ENCODE peak calls at places on chromosomes 13 and 19, in six cellular contexts. M, V, X, Q, N and E are unnamed samples.

GRCh38 chr13:35723820-35724219 is 247.3 kb upstream of the MAB21L1 start:
- DNase-seq in M (no peak), V (no peak), X (no peak), Q (peak; percentile 88), N (peak; percentile 22), E (no peak)

GRCh38 chr13:98416408-98416807 is 160.5 kb downstream of the STK24 start:
- DNase-seq in M (peak; percentile 92), V (no peak), X (no peak), Q (no peak), N (no peak), E (no peak)

GRCh38 chr13:66805657-66806056 is 424.5 kb downstream of the PCDH9 start:
- DNase-seq in M (peak; percentile 38), V (peak; percentile 3), X (no peak), Q (peak; percentile 7), N (no peak), E (no peak)

GRCh38 chr13:27022571-27023311 is 148.9 kb downstream of the USP12 start:
- DNase-seq in M (peak; percentile 78), V (no peak), X (no peak), Q (peak; percentile 87), N (peak; percentile 46), E (no peak)

GRCh38 chr13:85068231-85068630 is 731.0 kb downstream of the SLITRK6 start:
- DNase-seq in M (no peak), V (no peak), X (no peak), Q (no peak), N (no peak), E (no peak)

GRCh38 chr19:7917292-7918061 is 2.7 kb upstream of the SNAPC2 start:
- DNase-seq in M (peak; percentile 75), V (peak; percentile 72), X (peak; percentile 51), Q (peak; percentile 61), N (no peak), E (no peak)

GRCh38 chr13:101751488-101751887 is 299.0 kb downstream of the ITGBL1 start:
- DNase-seq in M (peak; percentile 92), V (peak; percentile 83), X (no peak), Q (peak; percentile 76), N (peak; percentile 34), E (no peak)

GRCh38 chr13:64648293-64648692 is 2581.8 kb downstream of the PCDH9 start:
- DNase-seq in M (no peak), V (no peak), X (no peak), Q (no peak), N (no peak), E (no peak)

GRCh38 chr13:106173346-106173745 is 362.1 kb downstream of the EFNB2 start:
- DNase-seq in M (no peak), V (no peak), X (no peak), Q (no peak), N (no peak), E (no peak)

GRCh38 chr13:61156753-61157152 is 258.9 kb downstream of the PCDH20 start:
- DNase-seq in M (no peak), V (no peak), X (no peak), Q (no peak), N (no peak), E (no peak)

GRCh38 chr19:4977299-4978174 is 8.6 kb downstream of the KDM4B start:
- DNase-seq in M (no peak), V (no peak), X (no peak), Q (peak; percentile 97), N (no peak), E (no peak)

GRCh38 chr13:29958476-29958875 is 108.1 kb upstream of the UBL3 start:
- DNase-seq in M (no peak), V (no peak), X (no peak), Q (no peak), N (no peak), E (no peak)

GRCh38 chr19:17525141-17525540 is 13.7 kb downstream of the PGLS start:
- DNase-seq in M (no peak), V (no peak), X (no peak), Q (no peak), N (no peak), E (no peak)

GRCh38 chr13:113901231-113901630 is 37.4 kb upstream of the GAS6 start:
- DNase-seq in M (no peak), V (no peak), X (no peak), Q (no peak), N (no peak), E (no peak)

GRCh38 chr19:927044-927706 is 1.3 kb downstream of the ARID3A start:
- DNase-seq in M (no peak), V (no peak), X (no peak), Q (peak; percentile 42), N (no peak), E (no peak)

GRCh38 chr19:12788682-12789097 is 2.6 kb upstream of the JUNB start:
- DNase-seq in M (peak; percentile 63), V (peak; percentile 82), X (no peak), Q (peak; percentile 74), N (no peak), E (no peak)

GRCh38 chr19:46416077-46416709 is 2.8 kb upstream of the CCDC8 start:
- DNase-seq in M (peak; percentile 63), V (peak; percentile 63), X (no peak), Q (peak; percentile 85), N (no peak), E (no peak)

GRCh38 chr13:44116562-44117315 is 237.0 kb downstream of the LACC1 start:
- DNase-seq in M (no peak), V (peak; percentile 21), X (no peak), Q (peak; percentile 8), N (no peak), E (no peak)

GRCh38 chr19:13929340-13929739 is 8.9 kb downstream of the PODNL1 start:
- DNase-seq in M (no peak), V (no peak), X (no peak), Q (no peak), N (no peak), E (no peak)

GRCh38 chr19:48784527-48784926 is 26.3 kb downstream of the BCAT2 start:
- DNase-seq in M (peak; percentile 20), V (peak; percentile 38), X (no peak), Q (peak; percentile 20), N (no peak), E (no peak)

GRCh38 chr19:48970923-48971395 is 5.8 kb downstream of the FTL start:
- DNase-seq in M (peak; percentile 56), V (peak; percentile 91), X (peak; percentile 84), Q (peak; percentile 76), N (peak; percentile 65), E (no peak)

GRCh38 chr13:70253834-70254233 is 145.6 kb upstream of the KLHL1 start:
- DNase-seq in M (peak; percentile 23), V (no peak), X (no peak), Q (no peak), N (peak; percentile 59), E (no peak)

GRCh38 chr19:4064551-4065260 is 2.0 kb downstream of the ZBTB7A start:
- DNase-seq in M (no peak), V (peak; percentile 57), X (peak; percentile 43), Q (peak; percentile 32), N (no peak), E (no peak)

GRCh38 chr19:10621966-10622365 is 3.4 kb upstream of the SLC44A2 start:
- DNase-seq in M (no peak), V (no peak), X (no peak), Q (no peak), N (no peak), E (no peak)

GRCh38 chr13:26941345-26942174 is 181.0 kb upstream of the GPR12 start:
- DNase-seq in M (peak; percentile 69), V (no peak), X (no peak), Q (peak; percentile 76), N (peak; percentile 76), E (no peak)

GRCh38 chr13:30464496-30465351 is 1.0 kb downstream of the HMGB1 start:
- DNase-seq in M (peak; percentile 47), V (peak; percentile 81), X (peak; percentile 76), Q (peak; percentile 82), N (peak; percentile 81), E (no peak)

GRCh38 chr19:53328967-53329366 is 4.6 kb upstream of the ZNF845 start:
- DNase-seq in M (no peak), V (no peak), X (no peak), Q (peak; percentile 3), N (peak; percentile 67), E (no peak)

GRCh38 chr13:97212540-97213146 is 9.5 kb upstream of the MBNL2 start:
- DNase-seq in M (peak; percentile 68), V (peak; percentile 66), X (no peak), Q (peak; percentile 61), N (peak; percentile 61), E (no peak)

GRCh38 chr19:12194827-12195500 is 32.1 kb downstream of the ZNF136 start:
- DNase-seq in M (no peak), V (peak; percentile 20), X (peak; percentile 59), Q (peak; percentile 9), N (no peak), E (no peak)

GRCh38 chr19:35264281-35265125 is 4.3 kb upstream of the USF2 start:
- DNase-seq in M (no peak), V (no peak), X (no peak), Q (no peak), N (no peak), E (no peak)